ENCODE peak calls at places on chromosomes 16 and 17, in nine cellular contexts. W, C, K, M, L, S, A, U and I are unnamed samples.

GRCh38 chr17:45332505-45332904 is 15.7 kb upstream of the MAP3K14 start:
- DNase-seq in S (no peak), M (peak; percentile 12), A (no peak), W (peak; percentile 31), K (no peak), C (no peak), U (peak; percentile 5), L (no peak), I (no peak)

GRCh38 chr16:680967-681745 is 946 bp downstream of the STUB1 start:
- DNase-seq in U (peak; percentile 76), K (peak; percentile 69), L (no peak), A (no peak), M (no peak), S (peak; percentile 56), W (no peak), C (peak; percentile 51), I (no peak)

GRCh38 chr17:71114911-71115668 is 945.8 kb downstream of the KCNJ2 start:
- DNase-seq in S (no peak), A (no peak), K (no peak), W (no peak), U (no peak), M (no peak), C (no peak), L (no peak), I (no peak)

GRCh38 chr17:83103938-83104311 is 24.5 kb downstream of the METRNL start:
- DNase-seq in M (no peak), W (no peak), S (no peak), U (no peak), K (no peak), A (no peak), L (no peak), C (no peak), I (no peak)

GRCh38 chr17:40960144-40960543 is 6.6 kb downstream of the KRT39 start:
- DNase-seq in S (no peak), L (no peak), K (no peak), A (no peak), C (no peak), U (no peak), M (no peak), W (no peak), I (no peak)

GRCh38 chr17:12357600-12357999 is 308.1 kb upstream of the MYOCD start:
- DNase-seq in L (no peak), W (no peak), M (no peak), K (no peak), C (no peak), A (no peak), S (no peak), U (no peak), I (no peak)

GRCh38 chr16:695355-696089 is 5.3 kb upstream of the WDR24 start:
- DNase-seq in K (peak; percentile 78), W (peak; percentile 89), A (no peak), L (no peak), U (no peak), S (peak; percentile 91), M (no peak), C (peak; percentile 76), I (no peak)

GRCh38 chr17:6648181-6648580 is 3.2 kb downstream of the MED31 start:
- DNase-seq in S (no peak), A (no peak), W (no peak), K (peak; percentile 60), M (no peak), L (no peak), C (no peak), U (no peak), I (no peak)

GRCh38 chr17:7552621-7553051 is 3.8 kb downstream of the TNFSF12 start:
- DNase-seq in A (peak; percentile 95), L (no peak), M (no peak), S (peak; percentile 30), U (no peak), K (no peak), C (no peak), W (no peak), I (no peak)

GRCh38 chr17:10646393-10646990 is 10.6 kb downstream of the MYH3 start:
- DNase-seq in U (peak; percentile 77), M (peak; percentile 77), W (no peak), K (peak; percentile 74), L (no peak), A (no peak), C (peak; percentile 82), S (peak; percentile 69), I (peak; percentile 55)

GRCh38 chr16:73172621-73173312 is 124.8 kb upstream of the ZFHX3 start:
- DNase-seq in A (no peak), W (peak; percentile 74), M (peak; percentile 89), U (peak; percentile 87), K (no peak), C (peak; percentile 93), L (no peak), S (peak; percentile 86), I (peak; percentile 69)

GRCh38 chr17:79095345-79096055 is 20.9 kb downstream of the ENGASE start:
- DNase-seq in W (no peak), U (no peak), L (no peak), K (no peak), C (no peak), M (no peak), S (no peak), A (no peak), I (no peak)

GRCh38 chr16:29913514-29913913 is 12.5 kb downstream of the KCTD13 start:
- DNase-seq in L (no peak), S (no peak), C (no peak), U (peak; percentile 8), W (peak; percentile 25), K (no peak), A (no peak), M (no peak), I (no peak)

DNA sequence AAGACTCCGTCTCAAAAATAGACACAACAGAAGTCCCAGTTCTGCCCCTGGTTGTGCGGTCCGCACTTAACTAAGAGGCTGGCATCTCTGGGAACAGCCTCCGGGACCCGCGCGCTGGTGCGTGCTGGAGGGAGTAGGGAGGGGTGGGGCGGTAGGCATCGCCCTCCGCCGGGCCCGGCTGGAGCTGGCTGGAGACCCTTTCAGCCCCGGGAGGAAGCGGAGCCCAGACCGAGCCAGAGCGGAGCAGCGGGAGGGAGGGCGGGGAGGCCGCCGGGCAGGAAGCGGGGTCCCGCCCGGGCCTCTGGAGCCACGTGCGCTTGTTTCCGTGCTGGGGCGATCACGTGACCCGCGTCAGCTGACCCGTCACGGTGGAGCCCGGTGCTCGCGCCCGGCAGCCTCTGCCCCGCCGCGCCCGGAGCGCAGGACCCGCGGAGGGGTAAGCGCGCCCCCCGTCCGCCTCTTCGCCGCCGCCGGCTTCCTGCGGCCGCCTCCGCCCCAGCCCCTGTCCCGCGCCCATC is at the start of gene WDR81:
- DNase-seq in U (peak; percentile 95), L (no peak), S (peak; percentile 94), M (peak; percentile 96), W (peak; percentile 96), A (no peak), C (peak; percentile 93), K (peak; percentile 90), I (peak; percentile 95)
- TF ChIP-seq POLR2A in U (peak; percentile 25), L (no peak), S (no peak), M (no peak), W (peak; percentile 14), A (peak; percentile 65), C (no peak), K (peak; percentile 58), I (peak; percentile 52)

DNA sequence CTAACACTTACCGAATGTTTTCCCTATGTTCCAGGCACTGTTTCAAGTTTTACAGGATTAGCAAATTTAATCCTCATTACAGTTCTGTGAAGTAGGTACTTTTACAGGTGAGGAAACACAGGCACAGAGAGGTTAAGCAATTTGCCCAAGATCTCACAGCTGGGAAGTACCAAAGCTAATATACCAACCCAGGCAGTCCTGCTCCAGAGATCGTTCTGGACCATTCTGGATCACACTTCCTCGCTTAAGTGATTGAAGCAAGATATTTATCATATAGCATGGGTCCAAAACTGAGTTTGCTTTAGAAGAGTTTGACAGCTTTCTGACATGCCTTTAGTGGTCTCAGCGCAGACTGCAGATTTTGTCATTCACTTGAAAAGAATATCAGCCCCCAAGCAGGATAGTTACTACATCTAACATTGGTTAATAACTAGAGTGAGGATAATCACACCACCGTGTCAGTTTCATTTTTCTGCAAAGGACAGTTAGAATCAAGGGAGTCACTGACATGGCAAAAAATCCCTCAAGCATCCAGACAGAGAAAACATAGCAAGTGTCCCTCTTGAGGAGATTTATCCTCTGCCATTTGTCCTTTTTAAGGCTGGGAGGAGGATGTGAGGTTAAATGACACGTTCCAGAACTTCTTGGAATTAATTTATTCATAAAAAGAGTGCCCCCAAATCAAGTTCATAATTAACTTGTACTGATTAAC is 5.1 kb downstream of the HS3ST3B1 start:
- DNase-seq in W (no peak), A (no peak), M (no peak), S (no peak), K (no peak), U (no peak), L (no peak), C (no peak), I (no peak)
- TF ChIP-seq EP300 in W (no peak), A (no peak), M (no peak), S (no peak), K (no peak), U (no peak), L (no peak), C (no peak), I (no peak)

DNA sequence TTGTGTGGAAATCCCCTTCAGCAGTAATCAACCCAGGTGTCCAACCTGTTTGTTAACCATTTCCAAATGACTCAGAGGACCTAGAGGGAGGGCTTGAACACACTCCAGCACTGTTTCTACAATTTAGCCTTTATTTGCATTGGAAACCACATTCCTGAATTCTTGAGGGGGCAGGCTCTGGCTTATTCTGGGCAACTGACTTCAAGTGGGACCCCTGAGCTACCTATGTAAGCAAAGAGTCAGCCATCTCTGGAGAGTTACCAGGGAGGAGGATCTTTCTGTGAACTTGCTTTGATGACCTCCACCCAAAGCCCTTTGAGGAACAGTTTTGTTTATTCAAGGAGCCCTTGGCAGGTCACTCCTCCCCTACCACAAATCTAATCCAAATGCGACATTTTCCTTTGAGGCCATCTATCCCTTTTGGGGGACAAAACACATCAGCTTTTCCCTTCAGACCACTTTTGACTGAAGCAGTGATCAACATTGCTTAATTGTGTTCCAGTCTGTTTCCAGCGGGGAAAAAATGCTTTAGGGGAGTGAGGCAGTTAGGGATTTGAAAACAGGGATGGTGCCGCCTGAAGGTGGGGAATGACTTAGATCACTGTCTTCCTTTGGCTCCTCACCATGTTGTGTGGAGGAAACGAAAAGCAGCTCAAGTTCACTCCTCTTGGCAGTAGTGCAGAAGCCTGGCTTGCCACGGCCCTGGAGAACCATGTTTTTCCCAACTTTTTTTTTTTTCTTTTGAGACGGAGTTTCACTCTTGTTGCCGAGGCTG is 46.2 kb downstream of the TUBD1 start:
- DNase-seq in A (peak; percentile 91), S (peak; percentile 51), K (peak; percentile 99), U (peak; percentile 70), M (peak; percentile 95), C (peak; percentile 45), L (no peak), W (peak; percentile 82), I (peak; percentile 61)
- TF ChIP-seq POLR2A in A (no peak), S (peak; percentile 13), K (no peak), U (no peak), M (no peak), C (no peak), L (no peak), W (no peak), I (no peak)

GRCh38 chr16:80300876-80301275 is 239.9 kb upstream of the DYNLRB2 start:
- DNase-seq in L (no peak), S (no peak), C (no peak), A (no peak), K (no peak), W (no peak), M (no peak), U (no peak), I (no peak)
- TF ChIP-seq EP300 in L (no peak), S (no peak), C (no peak), A (no peak), K (no peak), W (no peak), M (no peak), U (no peak), I (no peak)